ENCODE peak calls at places on chromosomes 4 and X, in four cellular contexts. Y is RPMI7951, H is AG09309, W is NCI-H510A treated with DMSO at 0.1 percent for 48 hours. K is an unnamed sample.

GRCh38 chr4:37890501-37891220 is at the start of gene TBC1D1:
- DNase-seq in Y (peak; percentile 8), H (no peak), W (peak; percentile 37), K (no peak)

GRCh38 chrX:150547511-150548115 is 20.8 kb upstream of the MTM1 start:
- DNase-seq in Y (peak; percentile 68), H (no peak), W (no peak), K (no peak)

GRCh38 chr4:128310266-128310697 is 22.7 kb upstream of the PGRMC2 start:
- DNase-seq in Y (peak; percentile 72), H (no peak), W (peak; percentile 58), K (no peak)

GRCh38 chr4:120865985-120866384 is 56.5 kb downstream of the PRDM5 start:
- DNase-seq in Y (peak; percentile 18), H (no peak), W (peak; percentile 56), K (no peak)

GRCh38 chrX:65406532-65406931 is 128.1 kb downstream of the LAS1L start:
- DNase-seq in Y (peak; percentile 29), H (no peak), W (no peak), K (no peak)

GRCh38 chr4:55865228-55865806 is 11.9 kb downstream of the EXOC1 start:
- DNase-seq in Y (peak; percentile 48), H (no peak), W (no peak), K (peak; percentile 65)

GRCh38 chr4:112923514-112923913 is 125.9 kb upstream of the ANK2 start:
- DNase-seq in Y (no peak), H (no peak), W (no peak), K (no peak)

GRCh38 chrX:130702867-130703707 is 199.9 kb downstream of the ENOX2 start:
- DNase-seq in Y (no peak), H (no peak), W (no peak), K (no peak)

GRCh38 chr4:110195561-110196205 is 2.7 kb downstream of the ELOVL6 start:
- DNase-seq in Y (no peak), H (no peak), W (peak; percentile 45), K (no peak)

GRCh38 chrX:154354013-154354412 is 20.4 kb downstream of the FLNA start:
- DNase-seq in Y (no peak), H (no peak), W (no peak), K (no peak)

GRCh38 chr4:152686452-152687013 is 6.7 kb upstream of the TMEM154 start:
- DNase-seq in Y (no peak), H (no peak), W (no peak), K (no peak)

GRCh38 chr4:144696376-144696775 is 50.4 kb downstream of the HHIP start:
- DNase-seq in Y (no peak), H (no peak), W (no peak), K (no peak)

K was measured in HS-5.